ENCODE peak calls at places on chromosomes 16 and 17, in five cellular contexts. O is esophagus muscularis mucosa; E is CD8-positive, alpha-beta T cell; R is CD8-positive, alpha-beta memory T cell; W is GM23248. J is an unnamed sample.

GRCh38 chr16:1564325-1564724 is 30.9 kb downstream of the TMEM204 start:
- DNase-seq in O (no peak), E (no peak), R (no peak), W (no peak), J (no peak)

GRCh38 chr17:9140550-9141422 is 119.5 kb downstream of the NTN1 start:
- DNase-seq in O (no peak), E (no peak), R (no peak), W (peak; percentile 18), J (no peak)

GRCh38 chr17:73103661-73104335 is 11.3 kb upstream of the SLC39A11 start:
- DNase-seq in O (no peak), E (no peak), R (no peak), W (no peak), J (no peak)

GRCh38 chr17:73283841-73284282 is 22.2 kb upstream of the CPSF4L start:
- DNase-seq in O (no peak), E (no peak), R (no peak), W (no peak), J (no peak)

GRCh38 chr17:45092932-45093430 is 31.9 kb downstream of the NMT1 start:
- DNase-seq in O (peak; percentile 96), E (no peak), R (no peak), W (peak; percentile 100), J (peak; percentile 92)

GRCh38 chr17:75873587-75874322 is 4.6 kb downstream of the TRIM47 start:
- DNase-seq in O (no peak), E (no peak), R (no peak), W (no peak), J (peak; percentile 61)

GRCh38 chr17:75553553-75554110 is 28.1 kb downstream of the LLGL2 start:
- DNase-seq in O (no peak), E (no peak), R (no peak), W (no peak), J (no peak)

GRCh38 chr16:55073830-55074229 is 143.2 kb downstream of the IRX5 start:
- DNase-seq in O (no peak), E (no peak), R (no peak), W (no peak), J (no peak)

GRCh38 chr17:64781394-64781793 is 119.3 kb upstream of the SMURF2 start:
- DNase-seq in O (no peak), E (peak; percentile 41), R (peak; percentile 38), W (peak; percentile 52), J (peak; percentile 85)

DNA sequence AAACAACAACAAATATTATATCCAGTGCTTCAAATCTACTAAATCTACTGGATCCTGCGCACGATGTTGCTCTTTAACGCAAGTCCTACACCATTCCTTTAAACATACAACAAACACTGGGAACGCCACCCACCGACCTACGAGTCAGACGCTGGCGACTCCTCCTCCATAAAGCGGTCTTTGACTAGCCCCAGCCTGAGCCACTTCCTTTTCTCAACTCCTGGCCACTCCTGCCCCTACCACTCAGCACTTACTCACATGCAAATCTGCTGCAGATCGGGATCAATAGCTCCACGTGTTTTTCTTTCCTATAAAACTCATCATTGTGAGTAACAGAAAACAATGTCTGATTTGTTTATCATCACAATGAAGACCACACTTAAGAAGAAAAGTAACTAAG is 32.8 kb upstream of the MNT start:
- DNase-seq in O (no peak), E (no peak), R (no peak), W (peak; percentile 65), J (no peak)
- H3K36me3 ChIP-seq in O (peaks cover 65% of the 10 kb centered on the region), E (peaks cover 30% of the 10 kb centered on the region), R (peaks cover 22% of the 10 kb centered on the region), W (no peaks in the 10 kb centered on the region), J (peaks cover 6% of the 10 kb centered on the region)

GRCh38 chr16:9095998-9096397 is 4.6 kb downstream of the HAPSTR1 start:
- DNase-seq in O (no peak), E (no peak), R (no peak), W (no peak), J (no peak)
- H3K36me3 ChIP-seq in O (peaks cover 16% of the 10 kb centered on the region), E (peaks cover 17% of the 10 kb centered on the region), R (peaks cover 18% of the 10 kb centered on the region), W (peaks cover 26% of the 10 kb centered on the region), J (no peaks in the 10 kb centered on the region)

DNA sequence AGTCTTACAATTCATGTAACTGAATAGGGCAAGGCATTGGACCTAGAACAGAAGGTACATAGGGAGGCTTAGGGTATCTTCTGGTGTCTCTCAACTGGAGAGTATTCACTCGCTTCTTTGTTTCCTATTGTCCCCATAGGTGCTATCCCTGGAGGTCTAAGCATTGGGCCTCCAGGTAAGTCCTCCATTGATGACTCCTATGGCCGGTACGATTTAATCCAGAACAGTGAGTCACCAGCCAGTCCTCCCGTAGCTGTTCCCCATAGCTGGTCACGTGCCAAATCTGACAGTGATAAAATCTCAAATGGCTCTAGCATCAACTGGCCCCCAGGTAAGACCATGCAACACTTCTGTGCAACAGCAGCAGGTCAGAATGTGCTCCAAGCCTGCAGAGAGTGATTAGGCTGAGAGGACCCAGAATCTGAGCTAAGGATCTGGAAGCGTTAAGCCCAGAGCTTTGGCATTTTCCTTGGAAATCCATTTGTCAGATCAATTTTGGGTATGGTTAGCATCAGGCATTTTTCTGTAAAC is 35.7 kb downstream of the TMC6 start:
- DNase-seq in O (no peak), E (no peak), R (no peak), W (no peak), J (no peak)
- H3K36me3 ChIP-seq in O (peaks cover 97% of the 10 kb centered on the region), E (peaks cover 82% of the 10 kb centered on the region), R (peaks cover 70% of the 10 kb centered on the region), W (peaks cover 26% of the 10 kb centered on the region), J (peaks cover 31% of the 10 kb centered on the region)

GRCh38 chr17:4073983-4074830 is 68.6 kb downstream of the ZZEF1 start:
- DNase-seq in O (no peak), E (no peak), R (no peak), W (no peak), J (no peak)

GRCh38 chr17:4068918-4069317 is 73.9 kb downstream of the ZZEF1 start:
- DNase-seq in O (no peak), E (no peak), R (no peak), W (no peak), J (no peak)

GRCh38 chr17:4074831-4075495 is 67.9 kb downstream of the ZZEF1 start:
- DNase-seq in O (no peak), E (no peak), R (no peak), W (peak; percentile 47), J (no peak)

GRCh38 chr17:4072487-4073157 is 70.2 kb downstream of the ZZEF1 start:
- DNase-seq in O (no peak), E (no peak), R (no peak), W (peak; percentile 50), J (no peak)
- H3K36me3 ChIP-seq in O (peaks cover 95% of the 10 kb centered on the region), E (peaks cover 74% of the 10 kb centered on the region), R (peaks cover 64% of the 10 kb centered on the region), W (peaks cover 59% of the 10 kb centered on the region), J (peaks cover 2% of the 10 kb centered on the region)

GRCh38 chr17:35709874-35710273 is 21.6 kb upstream of the RASL10B start:
- DNase-seq in O (no peak), E (no peak), R (no peak), W (peak; percentile 29), J (no peak)
- H3K36me3 ChIP-seq in O (peaks cover 59% of the 10 kb centered on the region), E (peaks cover 6% of the 10 kb centered on the region), R (peaks cover 11% of the 10 kb centered on the region), W (peaks cover 23% of the 10 kb centered on the region), J (no peaks in the 10 kb centered on the region)

GRCh38 chr17:13003927-13004326 is 13.9 kb downstream of the ELAC2 start:
- DNase-seq in O (no peak), E (no peak), R (no peak), W (no peak), J (peak; percentile 6)
- H3K36me3 ChIP-seq in O (peaks cover 99% of the 10 kb centered on the region), E (peaks cover 52% of the 10 kb centered on the region), R (peaks cover 50% of the 10 kb centered on the region), W (peaks cover 43% of the 10 kb centered on the region), J (peaks cover 7% of the 10 kb centered on the region)

DNA sequence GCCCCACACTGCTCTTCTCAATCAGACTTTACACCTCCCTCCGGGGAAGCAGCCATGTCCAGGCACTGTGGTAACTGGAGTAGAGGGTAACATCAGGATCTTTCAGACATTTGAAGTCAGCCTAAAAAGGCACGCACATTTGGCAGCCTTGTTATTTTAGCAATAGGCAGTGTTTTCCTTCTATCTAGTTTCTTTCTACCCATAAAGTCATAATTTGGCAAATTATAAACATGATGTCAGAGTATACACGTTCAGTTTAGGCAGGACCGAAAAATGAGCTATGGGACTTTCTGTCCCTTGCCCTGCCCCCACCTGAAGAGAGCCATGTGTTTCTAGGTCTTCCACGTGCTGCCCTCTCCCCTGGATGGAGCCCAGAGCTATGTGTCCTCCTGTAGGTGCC is 21.1 kb downstream of the NARF start:
- DNase-seq in O (no peak), E (no peak), R (no peak), W (no peak), J (no peak)
- H3K36me3 ChIP-seq in O (peaks cover 100% of the 10 kb centered on the region), E (peaks cover 54% of the 10 kb centered on the region), R (peaks cover 39% of the 10 kb centered on the region), W (peaks cover 6% of the 10 kb centered on the region), J (no peaks in the 10 kb centered on the region)

DNA sequence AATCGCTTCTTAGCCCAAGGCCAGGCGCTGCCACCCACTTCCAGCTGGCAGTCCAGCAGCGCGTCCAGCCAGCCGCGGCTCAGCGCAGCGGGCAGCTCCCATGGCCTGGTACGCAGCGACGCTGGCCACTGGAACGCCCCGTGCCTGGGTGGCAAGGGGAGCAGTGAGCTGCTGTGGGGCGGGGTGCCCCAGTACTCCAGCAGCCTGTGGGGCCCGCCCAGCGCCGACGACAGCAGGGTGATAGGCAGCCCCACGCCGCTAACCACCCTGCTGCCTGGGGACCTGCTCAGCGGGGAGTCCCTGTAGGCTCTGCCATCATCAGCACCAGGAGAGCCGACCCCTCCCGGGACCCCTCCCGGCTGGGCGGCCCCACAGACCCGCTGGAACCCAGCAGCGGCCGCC is 24.0 kb downstream of the TMC6 start:
- DNase-seq in O (no peak), E (no peak), R (no peak), W (no peak), J (peak; percentile 34)
- H3K36me3 ChIP-seq in O (peaks cover 92% of the 10 kb centered on the region), E (peaks cover 69% of the 10 kb centered on the region), R (peaks cover 37% of the 10 kb centered on the region), W (no peaks in the 10 kb centered on the region), J (peaks cover 10% of the 10 kb centered on the region)

DNA sequence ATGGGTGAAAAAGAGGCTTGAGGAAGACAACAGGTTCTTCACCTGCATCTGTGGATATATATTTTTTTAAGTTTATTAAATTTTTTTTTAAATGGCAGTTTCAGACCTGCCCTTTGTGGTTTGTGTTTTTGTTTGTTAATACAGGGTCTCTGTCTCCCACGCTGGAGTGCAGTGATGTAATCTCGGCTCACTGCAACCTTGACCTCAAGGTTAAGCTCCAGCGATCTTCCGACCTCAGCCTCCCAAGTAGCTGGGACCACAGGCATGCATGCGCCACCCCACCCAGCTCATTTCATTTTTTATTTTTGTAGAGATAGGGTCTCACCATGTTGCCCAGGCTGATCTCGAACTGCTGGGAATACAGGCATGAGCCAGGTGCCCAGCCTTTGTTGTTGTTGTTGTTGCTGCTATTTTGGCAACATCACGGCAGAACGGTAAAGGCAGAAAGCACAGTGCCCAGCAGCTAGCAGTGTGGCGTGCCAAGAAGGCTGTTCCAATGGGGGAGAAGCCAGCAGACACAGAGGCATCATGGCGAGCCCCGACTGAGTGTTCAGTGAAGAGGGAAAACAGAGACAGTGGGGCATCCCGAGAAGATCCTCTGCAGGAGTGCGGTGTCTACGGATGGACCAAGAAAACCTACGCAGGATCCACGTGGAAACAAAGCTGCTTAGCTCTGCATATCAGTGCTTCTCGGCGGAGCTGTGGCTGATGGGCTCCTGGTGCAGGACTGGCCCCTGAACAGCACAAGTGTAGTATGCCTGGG is 19.6 kb downstream of the TMC6 start:
- DNase-seq in O (no peak), E (no peak), R (no peak), W (no peak), J (peak; percentile 17)
- H3K36me3 ChIP-seq in O (peaks cover 77% of the 10 kb centered on the region), E (peaks cover 73% of the 10 kb centered on the region), R (peaks cover 52% of the 10 kb centered on the region), W (no peaks in the 10 kb centered on the region), J (peaks cover 8% of the 10 kb centered on the region)